ENCODE peak calls at places on chromosomes 12 and 14, in six cellular contexts. One of them, this sample, is unnamed.
A peak's percentile ranks its signal among the peaks of the same experiment; 100 is the strongest.

GRCh38 chr14:94372021-94372605 is 16.3 kb downstream of the SERPINA1 start:
- DNase-seq in neural progenitor cell: peak; percentile 47
- DNase-seq in uterus: no peak
- DNase-seq in kidney: no peak
- DNase-seq in tibial nerve: no peak
- DNase-seq in endothelial cell of umbilical vein: no peak
- DNase-seq in this sample: no peak

GRCh38 chr14:23299558-23299957 is 3.1 kb downstream of the PPP1R3E start:
- DNase-seq in tibial nerve: no peak
- DNase-seq in endothelial cell of umbilical vein: peak; percentile 46
- DNase-seq in neural progenitor cell: no peak
- DNase-seq in kidney: no peak
- DNase-seq in uterus: no peak
- DNase-seq in this sample: peak; percentile 58

GRCh38 chr12:77609016-77609415 is 221.7 kb upstream of the NAV3 start:
- DNase-seq in kidney: no peak
- DNase-seq in neural progenitor cell: no peak
- DNase-seq in endothelial cell of umbilical vein: no peak
- DNase-seq in tibial nerve: no peak
- DNase-seq in uterus: no peak
- DNase-seq in this sample: no peak

GRCh38 chr12:107593713-107594381 is 91.8 kb upstream of the PWP1 start:
- DNase-seq in tibial nerve: no peak
- DNase-seq in uterus: no peak
- DNase-seq in kidney: no peak
- DNase-seq in neural progenitor cell: no peak
- DNase-seq in endothelial cell of umbilical vein: no peak
- DNase-seq in this sample: no peak

GRCh38 chr14:72701610-72702009 is 192.3 kb downstream of the DPF3 start:
- DNase-seq in tibial nerve: peak; percentile 13
- DNase-seq in neural progenitor cell: peak; percentile 52
- DNase-seq in kidney: no peak
- DNase-seq in uterus: no peak
- DNase-seq in endothelial cell of umbilical vein: no peak
- DNase-seq in this sample: peak; percentile 6

GRCh38 chr14:61561144-61561543 is 134.2 kb upstream of the HIF1A start:
- DNase-seq in kidney: no peak
- DNase-seq in tibial nerve: no peak
- DNase-seq in endothelial cell of umbilical vein: peak; percentile 62
- DNase-seq in uterus: no peak
- DNase-seq in neural progenitor cell: peak; percentile 11
- DNase-seq in this sample: peak; percentile 89

GRCh38 chr14:85187521-85187920 is 342.4 kb upstream of the FLRT2 start:
- DNase-seq in neural progenitor cell: no peak
- DNase-seq in endothelial cell of umbilical vein: peak; percentile 61
- DNase-seq in kidney: no peak
- DNase-seq in uterus: no peak
- DNase-seq in tibial nerve: no peak
- DNase-seq in this sample: no peak

GRCh38 chr12:124007356-124007755 is 34.3 kb downstream of the ZNF664 start:
- DNase-seq in uterus: no peak
- DNase-seq in kidney: no peak
- DNase-seq in neural progenitor cell: peak; percentile 22
- DNase-seq in tibial nerve: no peak
- DNase-seq in endothelial cell of umbilical vein: no peak
- DNase-seq in this sample: no peak

GRCh38 chr14:102442241-102443211 is 67.0 kb downstream of the ANKRD9 start:
- DNase-seq in uterus: no peak
- DNase-seq in endothelial cell of umbilical vein: no peak
- DNase-seq in kidney: no peak
- DNase-seq in tibial nerve: no peak
- DNase-seq in neural progenitor cell: no peak
- DNase-seq in this sample: no peak

GRCh38 chr12:46950116-46950515 is 124.3 kb upstream of the SLC38A4 start:
- DNase-seq in kidney: no peak
- DNase-seq in endothelial cell of umbilical vein: no peak
- DNase-seq in tibial nerve: no peak
- DNase-seq in neural progenitor cell: no peak
- DNase-seq in uterus: no peak
- DNase-seq in this sample: no peak

GRCh38 chr14:72023128-72024042 is 91.2 kb downstream of the RGS6 start:
- DNase-seq in tibial nerve: no peak
- DNase-seq in uterus: no peak
- DNase-seq in neural progenitor cell: no peak
- DNase-seq in kidney: no peak
- DNase-seq in endothelial cell of umbilical vein: no peak
- DNase-seq in this sample: no peak

GRCh38 chr12:14767617-14768016 is 35.7 kb downstream of the WBP11 start:
- DNase-seq in uterus: no peak
- DNase-seq in tibial nerve: no peak
- DNase-seq in neural progenitor cell: no peak
- DNase-seq in kidney: no peak
- DNase-seq in endothelial cell of umbilical vein: no peak
- DNase-seq in this sample: no peak

GRCh38 chr12:102351326-102351725 is 129.0 kb downstream of the IGF1 start:
- DNase-seq in tibial nerve: no peak
- DNase-seq in kidney: no peak
- DNase-seq in endothelial cell of umbilical vein: no peak
- DNase-seq in neural progenitor cell: no peak
- DNase-seq in uterus: no peak
- DNase-seq in this sample: no peak

GRCh38 chr12:807041-807717 is 54.8 kb downstream of the WNK1 start:
- DNase-seq in neural progenitor cell: no peak
- DNase-seq in kidney: no peak
- DNase-seq in uterus: no peak
- DNase-seq in tibial nerve: no peak
- DNase-seq in endothelial cell of umbilical vein: no peak
- DNase-seq in this sample: no peak

GRCh38 chr12:3047961-3048360 is 29.2 kb upstream of the TSPAN9 start:
- DNase-seq in neural progenitor cell: no peak
- DNase-seq in uterus: no peak
- DNase-seq in tibial nerve: no peak
- DNase-seq in endothelial cell of umbilical vein: peak; percentile 12
- DNase-seq in kidney: no peak
- DNase-seq in this sample: no peak

GRCh38 chr12:82857911-82858533 is 171.3 kb downstream of the TMTC2 start:
- DNase-seq in neural progenitor cell: peak; percentile 9
- DNase-seq in kidney: no peak
- DNase-seq in uterus: no peak
- DNase-seq in tibial nerve: no peak
- DNase-seq in endothelial cell of umbilical vein: peak; percentile 85
- DNase-seq in this sample: no peak

GRCh38 chr12:114735680-114736374 is 51.9 kb upstream of the TBX3 start:
- DNase-seq in tibial nerve: no peak
- DNase-seq in endothelial cell of umbilical vein: no peak
- DNase-seq in kidney: no peak
- DNase-seq in uterus: no peak
- DNase-seq in neural progenitor cell: peak; percentile 54
- DNase-seq in this sample: no peak

GRCh38 chr12:104764225-104765073 is 193.6 kb downstream of the SLC41A2 start:
- DNase-seq in neural progenitor cell: no peak
- DNase-seq in endothelial cell of umbilical vein: no peak
- DNase-seq in tibial nerve: no peak
- DNase-seq in kidney: no peak
- DNase-seq in uterus: no peak
- DNase-seq in this sample: no peak

GRCh38 chr14:92632546-92633273 is 115.7 kb downstream of the LGMN start:
- DNase-seq in kidney: peak; percentile 52
- DNase-seq in uterus: no peak
- DNase-seq in neural progenitor cell: no peak
- DNase-seq in endothelial cell of umbilical vein: no peak
- DNase-seq in tibial nerve: no peak
- DNase-seq in this sample: no peak

GRCh38 chr12:47156167-47156736 is 76.5 kb upstream of the AMIGO2 start:
- DNase-seq in neural progenitor cell: no peak
- DNase-seq in endothelial cell of umbilical vein: peak; percentile 58
- DNase-seq in tibial nerve: no peak
- DNase-seq in uterus: peak; percentile 53
- DNase-seq in kidney: no peak
- DNase-seq in this sample: no peak

GRCh38 chr14:28652782-28653181 is 113.8 kb upstream of the FOXG1 start:
- DNase-seq in neural progenitor cell: no peak
- DNase-seq in uterus: no peak
- DNase-seq in kidney: no peak
- DNase-seq in endothelial cell of umbilical vein: no peak
- DNase-seq in tibial nerve: no peak
- DNase-seq in this sample: no peak

GRCh38 chr12:27516625-27517024 is 7.4 kb upstream of the PPFIBP1 start:
- DNase-seq in neural progenitor cell: no peak
- DNase-seq in kidney: no peak
- DNase-seq in endothelial cell of umbilical vein: no peak
- DNase-seq in tibial nerve: no peak
- DNase-seq in uterus: no peak
- DNase-seq in this sample: no peak

GRCh38 chr12:90128526-90128925 is 419.9 kb upstream of the ATP2B1 start:
- DNase-seq in endothelial cell of umbilical vein: no peak
- DNase-seq in neural progenitor cell: no peak
- DNase-seq in kidney: peak; percentile 12
- DNase-seq in uterus: no peak
- DNase-seq in tibial nerve: no peak
- DNase-seq in this sample: no peak

GRCh38 chr12:90122716-90123115 is 414.1 kb upstream of the ATP2B1 start:
- DNase-seq in tibial nerve: no peak
- DNase-seq in endothelial cell of umbilical vein: peak; percentile 54
- DNase-seq in neural progenitor cell: no peak
- DNase-seq in kidney: no peak
- DNase-seq in uterus: no peak
- DNase-seq in this sample: no peak

GRCh38 chr12:90124289-90124688 is 415.7 kb upstream of the ATP2B1 start:
- DNase-seq in kidney: no peak
- DNase-seq in tibial nerve: no peak
- DNase-seq in endothelial cell of umbilical vein: no peak
- DNase-seq in uterus: no peak
- DNase-seq in neural progenitor cell: no peak
- DNase-seq in this sample: no peak

GRCh38 chr12:90126125-90126524 is 417.5 kb upstream of the ATP2B1 start:
- DNase-seq in neural progenitor cell: no peak
- DNase-seq in uterus: no peak
- DNase-seq in kidney: no peak
- DNase-seq in tibial nerve: no peak
- DNase-seq in endothelial cell of umbilical vein: no peak
- DNase-seq in this sample: no peak

DNA sequence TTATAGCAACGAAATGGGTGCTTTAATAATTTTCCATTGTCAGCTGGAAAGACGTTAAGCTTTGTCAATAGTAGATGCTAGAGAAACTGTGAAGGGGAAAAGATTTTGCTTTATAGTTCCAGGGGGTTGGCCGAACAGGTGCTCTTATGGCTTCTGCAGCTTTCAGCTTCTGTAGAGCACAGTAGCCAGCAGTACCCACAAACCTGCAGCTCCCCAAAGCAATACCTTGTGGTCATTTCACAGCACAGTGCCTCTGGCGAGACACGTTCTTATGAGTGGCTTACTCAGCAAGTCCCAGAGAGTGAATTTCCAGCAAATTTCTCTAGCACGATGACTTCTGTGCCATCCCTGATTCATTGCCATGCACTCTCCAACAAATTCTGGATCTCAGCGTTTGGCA is 416.3 kb upstream of the ATP2B1 start:
- DNase-seq in tibial nerve: no peak
- DNase-seq in endothelial cell of umbilical vein: no peak
- DNase-seq in neural progenitor cell: no peak
- DNase-seq in uterus: no peak
- DNase-seq in kidney: no peak
- DNase-seq in this sample: no peak
- H3K27ac ChIP-seq in tibial nerve: no peak overlapping the region
- H3K27ac ChIP-seq in endothelial cell of umbilical vein: no peak overlapping the region
- H3K27ac ChIP-seq in neural progenitor cell: no peak overlapping the region
- H3K27ac ChIP-seq in uterus: no peak overlapping the region
- H3K27ac ChIP-seq in kidney: no peak overlapping the region
- H3K27ac ChIP-seq in this sample: no peak overlapping the region

GRCh38 chr12:34393821-34394150 is 371.5 kb downstream of the ALG10 start:
- DNase-seq in endothelial cell of umbilical vein: no peak
- DNase-seq in neural progenitor cell: no peak
- DNase-seq in uterus: no peak
- DNase-seq in kidney: peak; percentile 46
- DNase-seq in tibial nerve: no peak
- DNase-seq in this sample: no peak
- H3K9me3 ChIP-seq in endothelial cell of umbilical vein: peaks cover 2% of the 10 kb centered on the region
- H3K9me3 ChIP-seq in neural progenitor cell: no peaks in the 10 kb centered on the region
- H3K9me3 ChIP-seq in uterus: no peaks in the 10 kb centered on the region
- H3K9me3 ChIP-seq in kidney: no peaks in the 10 kb centered on the region
- H3K9me3 ChIP-seq in tibial nerve: no peaks in the 10 kb centered on the region
- H3K9me3 ChIP-seq in this sample: no peaks in the 10 kb centered on the region

DNA sequence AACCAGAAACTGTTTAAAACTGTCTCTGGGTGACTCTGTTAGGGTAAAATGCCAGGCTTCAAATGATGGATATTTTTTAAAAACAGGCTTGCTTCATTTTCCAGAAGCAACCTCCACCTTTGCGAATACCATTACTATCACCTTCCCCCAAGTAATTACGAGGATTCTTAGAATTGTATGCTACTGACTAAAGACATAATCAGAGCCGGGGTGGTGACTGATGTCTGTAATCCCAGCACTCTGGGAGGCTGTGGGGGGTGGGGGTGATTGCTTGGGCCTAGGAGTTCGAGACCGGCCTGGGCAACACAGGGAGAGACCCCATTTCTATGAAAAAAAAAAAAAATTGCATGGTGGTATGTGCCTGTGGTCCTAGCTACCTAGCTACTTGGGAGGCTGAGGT is 38.3 kb downstream of the FGD6 start:
- DNase-seq in endothelial cell of umbilical vein: no peak
- DNase-seq in kidney: no peak
- DNase-seq in tibial nerve: no peak
- DNase-seq in neural progenitor cell: no peak
- DNase-seq in uterus: no peak
- DNase-seq in this sample: no peak
- TF ChIP-seq CTCF in endothelial cell of umbilical vein: no peak
- TF ChIP-seq CTCF in kidney: no peak
- TF ChIP-seq CTCF in tibial nerve: no peak
- TF ChIP-seq CTCF in neural progenitor cell: no peak
- TF ChIP-seq CTCF in uterus: no peak
- TF ChIP-seq CTCF in this sample: no peak

GRCh38 chr12:57897296-57897974 is 43.9 kb upstream of the ATP23 start:
- DNase-seq in endothelial cell of umbilical vein: no peak
- DNase-seq in neural progenitor cell: no peak
- DNase-seq in kidney: no peak
- DNase-seq in tibial nerve: no peak
- DNase-seq in uterus: no peak
- DNase-seq in this sample: no peak
- H3K27ac ChIP-seq in endothelial cell of umbilical vein: no peak overlapping the region
- H3K27ac ChIP-seq in neural progenitor cell: no peak overlapping the region
- H3K27ac ChIP-seq in kidney: peak overlapping the region; percentile 95
- H3K27ac ChIP-seq in tibial nerve: peak overlapping the region; percentile 93
- H3K27ac ChIP-seq in uterus: peak overlapping the region; percentile 98
- H3K27ac ChIP-seq in this sample: peak overlapping the region; percentile 31

GRCh38 chr14:20048202-20048601 is 11.6 kb upstream of the OR4L1 start:
- DNase-seq in endothelial cell of umbilical vein: no peak
- DNase-seq in tibial nerve: no peak
- DNase-seq in kidney: no peak
- DNase-seq in neural progenitor cell: no peak
- DNase-seq in uterus: no peak
- DNase-seq in this sample: no peak
- H3K9me3 ChIP-seq in endothelial cell of umbilical vein: peaks cover 2% of the 10 kb centered on the region
- H3K9me3 ChIP-seq in tibial nerve: no peaks in the 10 kb centered on the region
- H3K9me3 ChIP-seq in kidney: no peaks in the 10 kb centered on the region
- H3K9me3 ChIP-seq in neural progenitor cell: peaks cover 59% of the 10 kb centered on the region
- H3K9me3 ChIP-seq in uterus: no peaks in the 10 kb centered on the region
- H3K9me3 ChIP-seq in this sample: peaks cover 10% of the 10 kb centered on the region

DNA sequence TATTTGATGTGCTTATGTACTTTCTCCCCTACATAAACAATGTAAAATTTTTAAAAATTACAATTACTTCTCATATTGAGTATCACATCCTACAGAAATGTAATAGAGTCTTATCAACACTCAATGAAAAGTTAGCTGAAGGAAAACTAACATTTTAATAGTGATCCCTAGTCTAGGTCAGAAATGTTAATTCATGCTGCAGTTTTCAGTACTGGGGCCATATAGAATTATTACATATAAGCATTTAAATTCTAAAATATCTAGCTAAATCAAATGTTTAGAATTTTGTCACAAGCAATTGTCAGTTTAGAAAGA is 37.8 kb downstream of the SLC6A15 start:
- DNase-seq in uterus: no peak
- DNase-seq in tibial nerve: no peak
- DNase-seq in neural progenitor cell: no peak
- DNase-seq in endothelial cell of umbilical vein: no peak
- DNase-seq in kidney: no peak
- DNase-seq in this sample: no peak
- TF ChIP-seq CTCF in uterus: no peak
- TF ChIP-seq CTCF in tibial nerve: no peak
- TF ChIP-seq CTCF in neural progenitor cell: no peak
- TF ChIP-seq CTCF in endothelial cell of umbilical vein: no peak
- TF ChIP-seq CTCF in kidney: no peak
- TF ChIP-seq CTCF in this sample: no peak

This sample was measured in cardiac muscle cell.